ENCODE peak calls at places on chromosomes 12 and 14, in six cellular contexts. X is PC-3, P is neural progenitor cell, H is pancreas, S is heart right ventricle, K is left lung. G is an unnamed sample.

GRCh38 chr12:100106861-100107260 is 35.8 kb downstream of the BLTP3B start:
- DNase-seq in X (no peak), P (no peak), H (no peak), S (no peak), K (no peak), G (no peak)

GRCh38 chr14:38721822-38722431 is 381.1 kb downstream of the SEC23A start:
- DNase-seq in X (peak; percentile 81), P (peak; percentile 67), H (peak; percentile 46), S (peak; percentile 54), K (no peak), G (no peak)

GRCh38 chr12:105738036-105738435 is 400.7 kb downstream of the NUAK1 start:
- DNase-seq in X (no peak), P (no peak), H (no peak), S (peak; percentile 55), K (no peak), G (no peak)

GRCh38 chr14:54818201-54819133 is 84.2 kb downstream of the GCH1 start:
- DNase-seq in X (peak; percentile 85), P (peak; percentile 44), H (no peak), S (no peak), K (no peak), G (no peak)

GRCh38 chr14:52781629-52782028 is 9.8 kb downstream of the GNPNAT1 start:
- DNase-seq in X (no peak), P (no peak), H (no peak), S (no peak), K (no peak), G (no peak)

GRCh38 chr14:58299665-58300202 is 1.4 kb downstream of the ARID4A start:
- DNase-seq in X (peak; percentile 53), P (peak; percentile 48), H (no peak), S (no peak), K (no peak), G (no peak)

GRCh38 chr12:113889076-113889475 is 77.0 kb downstream of the RBM19 start:
- DNase-seq in X (no peak), P (no peak), H (no peak), S (no peak), K (no peak), G (no peak)

GRCh38 chr12:7113389-7113871 is 4.4 kb upstream of the C1RL start:
- DNase-seq in X (peak; percentile 33), P (peak; percentile 54), H (no peak), S (no peak), K (no peak), G (no peak)

GRCh38 chr12:66131067-66131688 is 628 bp upstream of the LLPH start:
- DNase-seq in X (no peak), P (no peak), H (no peak), S (no peak), K (no peak), G (no peak)

DNA sequence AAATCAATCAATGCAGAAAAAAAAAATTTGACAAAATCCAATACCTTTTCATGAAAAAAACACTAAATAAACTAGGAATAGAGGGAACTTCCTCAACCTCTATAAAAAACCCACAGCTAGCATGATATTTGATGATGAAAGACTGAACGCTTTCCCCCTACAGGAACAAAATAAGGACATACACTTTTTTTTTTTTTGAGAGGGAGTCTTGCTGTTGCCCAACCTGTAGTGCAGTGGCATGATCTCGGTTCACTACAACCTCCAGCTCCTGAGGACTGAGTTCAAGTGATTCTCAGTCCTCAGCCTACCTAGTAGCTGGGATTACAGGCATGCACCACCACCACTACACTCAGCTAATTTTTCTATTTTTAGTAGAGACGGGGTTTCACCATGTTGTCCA is 17.9 kb upstream of the CAMKK2 start:
- DNase-seq in X (no peak), P (no peak), H (no peak), S (no peak), K (no peak), G (no peak)
- TF ChIP-seq CTCF in X (no peak), P (no peak), H (no peak), S (no peak), K (no peak), G (no peak)

DNA sequence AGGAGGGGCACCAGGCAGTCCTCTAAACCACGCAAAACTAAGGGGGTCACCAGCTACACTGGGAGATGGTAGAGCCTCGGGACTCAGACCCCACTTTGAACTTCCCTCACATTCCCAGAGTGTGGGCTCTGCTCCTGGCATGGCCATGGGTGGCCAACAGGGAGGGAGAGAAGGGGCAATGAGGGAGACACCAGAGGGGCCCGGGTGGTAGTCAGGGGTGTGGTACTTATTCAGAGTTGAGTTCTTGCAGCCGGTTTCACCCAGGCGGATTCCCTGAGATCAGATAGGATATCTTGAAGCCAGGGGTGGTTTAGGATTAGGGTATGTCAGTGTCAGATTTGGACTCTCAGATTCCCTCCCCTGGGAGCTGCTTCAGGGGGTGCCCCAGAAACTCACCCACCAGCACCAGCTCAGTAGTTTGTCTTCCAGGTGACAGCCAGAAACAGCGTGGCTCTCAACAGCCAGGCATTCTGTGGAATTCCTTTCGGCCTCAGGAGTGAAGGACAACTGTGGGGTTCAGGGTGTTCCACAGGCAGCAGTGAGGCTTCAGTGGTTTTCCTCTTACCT is 56.0 kb downstream of the ELK3 start:
- DNase-seq in X (no peak), P (no peak), H (no peak), S (no peak), K (no peak), G (no peak)
- H3K27ac ChIP-seq in X (no peak overlapping the region), P (no peak overlapping the region), H (no peak overlapping the region), S (peak overlapping the region; percentile 66), K (no peak overlapping the region), G (no peak overlapping the region)

GRCh38 chr14:101875041-101875725 is 89.2 kb upstream of the DYNC1H1 start:
- DNase-seq in X (no peak), P (no peak), H (no peak), S (no peak), K (no peak), G (no peak)
- H3K4me1 ChIP-seq in X (peaks cover 5% of the 10 kb centered on the region), P (peaks cover under 1% of the 10 kb centered on the region), H (peaks cover 58% of the 10 kb centered on the region), S (peaks cover 77% of the 10 kb centered on the region), K (peaks cover 7% of the 10 kb centered on the region), G (peaks cover 34% of the 10 kb centered on the region)

DNA sequence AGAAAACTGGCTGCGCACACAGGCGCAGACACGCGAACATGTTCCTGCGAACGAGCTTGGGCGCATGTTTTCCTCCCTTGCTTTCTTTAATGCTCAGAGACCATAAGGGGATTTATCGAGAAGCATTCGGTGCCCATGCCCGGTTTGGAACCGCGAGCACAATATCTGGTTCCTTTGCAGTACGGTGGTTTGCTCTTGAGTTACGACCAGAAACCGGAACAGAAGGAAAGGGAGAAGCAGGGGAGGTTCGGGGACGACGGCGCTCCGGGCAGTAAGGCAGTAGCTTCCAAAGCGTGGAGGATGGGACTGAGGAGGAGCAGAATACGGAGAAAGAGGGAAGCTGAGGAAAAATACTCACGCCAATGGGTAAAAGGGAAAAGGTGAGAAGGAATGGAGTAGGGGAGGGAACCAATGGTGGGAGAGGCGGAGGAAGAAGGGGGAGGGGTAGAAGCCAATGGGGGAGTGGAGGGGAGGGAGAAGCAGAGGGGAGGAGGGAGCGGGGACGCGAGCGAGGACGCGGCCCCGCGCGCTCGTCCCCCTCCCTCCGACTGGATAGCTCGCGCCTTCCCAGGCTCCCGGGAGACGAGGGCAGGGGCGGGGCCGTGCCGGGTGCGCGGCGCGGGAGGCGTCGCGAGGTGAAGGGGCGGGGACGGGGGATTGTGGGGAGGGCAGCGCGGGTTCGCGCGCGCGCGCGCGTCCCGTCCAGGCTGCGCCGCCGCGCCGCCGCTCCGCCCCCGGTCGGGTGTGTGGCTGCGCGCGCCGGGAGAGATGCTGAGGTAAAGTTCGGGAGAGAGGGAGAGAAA is 625 bp upstream of the ARHGAP5 start:
- DNase-seq in X (peak; percentile 97), P (peak; percentile 98), H (peak; percentile 98), S (peak; percentile 96), K (peak; percentile 97), G (peak; percentile 97)
- TF ChIP-seq CTCF in X (no peak), P (no peak), H (no peak), S (no peak), K (no peak), G (no peak)